ENCODE peak calls at places on chromosomes 1 and 21, in five cellular contexts. J, X, Q, V and A are unnamed samples.

GRCh38 chr1:199859525-199859924 is 168.0 kb upstream of the NR5A2 start:
- ATAC-seq in X (peak), Q (peak), V (no peak), J (peak), A (peak)

GRCh38 chr21:39037807-39038405 is 145.3 kb downstream of the PSMG1 start:
- ATAC-seq in V (no peak), X (no peak), Q (no peak), J (no peak), A (no peak)

GRCh38 chr1:236156512-236157208 is 14.3 kb downstream of the GPR137B start:
- ATAC-seq in J (no peak), X (peak), V (peak), Q (no peak), A (no peak)

GRCh38 chr1:18602533-18603211 is 28.0 kb upstream of the PAX7 start:
- ATAC-seq in X (no peak), J (no peak), V (no peak), Q (peak), A (no peak)

GRCh38 chr1:204044448-204044847 is 28.5 kb upstream of the SOX13 start:
- ATAC-seq in J (no peak), V (no peak), X (no peak), Q (no peak), A (no peak)

GRCh38 chr1:228271701-228272251 is 63.9 kb downstream of the OBSCN start:
- ATAC-seq in J (no peak), X (no peak), Q (no peak), V (no peak), A (no peak)

GRCh38 chr1:49183489-49183888 is 406.8 kb upstream of the BEND5 start:
- ATAC-seq in V (no peak), J (no peak), X (no peak), Q (no peak), A (no peak)

GRCh38 chr1:203692565-203693470 is 66.2 kb downstream of the ATP2B4 start:
- ATAC-seq in J (peak), X (peak), V (peak), Q (peak), A (peak)

GRCh38 chr1:43879996-43880395 is 53.6 kb upstream of the ARTN start:
- ATAC-seq in V (no peak), J (peak), Q (no peak), X (no peak), A (no peak)

GRCh38 chr1:183129921-183130675 is 56.0 kb upstream of the LAMC2 start:
- ATAC-seq in J (peak), V (no peak), Q (no peak), X (no peak), A (no peak)

GRCh38 chr1:154608522-154609294 is 722 bp upstream of the ADAR start:
- ATAC-seq in Q (peak), X (peak), J (peak), V (no peak), A (peak)

GRCh38 chr1:17104782-17105181 is 14.5 kb downstream of the PADI2 start:
- ATAC-seq in V (no peak), J (no peak), X (no peak), Q (no peak), A (no peak)

GRCh38 chr1:27886744-27887143 is 14.4 kb downstream of the THEMIS2 start:
- ATAC-seq in J (no peak), V (peak), Q (no peak), X (no peak), A (no peak)

GRCh38 chr21:36784942-36785341 is 86.0 kb downstream of the SIM2 start:
- ATAC-seq in V (no peak), X (peak), J (peak), Q (peak), A (no peak)

GRCh38 chr1:230382060-230382491 is 44.1 kb downstream of the PGBD5 start:
- ATAC-seq in X (peak), V (no peak), J (no peak), Q (no peak), A (no peak)

GRCh38 chr1:204624631-204625216 is 60.8 kb downstream of the LRRN2 start:
- ATAC-seq in J (no peak), V (no peak), X (no peak), Q (no peak), A (no peak)